ENCODE peak calls at places on chromosomes 6 and 20, in seven cellular contexts. K is lung, Q is body of pancreas, Y is psoas muscle, C is H1, Z is mucosa of descending colon, T is tibial artery. U is an unnamed sample.

GRCh38 chr6:88358846-88359245 is 192.7 kb upstream of the CNR1 start:
- DNase-seq in K (no peak), Q (no peak), Y (no peak), C (no peak), Z (no peak), T (no peak), U (peak; percentile 29)

GRCh38 chr6:80094017-80094416 is 12.5 kb upstream of the BCKDHB start:
- DNase-seq in K (no peak), Q (no peak), Y (no peak), C (no peak), Z (peak; percentile 11), T (no peak), U (peak; percentile 37)

GRCh38 chr20:46708172-46708860 is 1.1 kb upstream of the SLC2A10 start:
- DNase-seq in K (no peak), Q (peak; percentile 84), Y (no peak), C (no peak), Z (peak; percentile 75), T (no peak), U (no peak)

GRCh38 chr6:11304946-11305345 is 72.5 kb upstream of the NEDD9 start:
- DNase-seq in K (no peak), Q (no peak), Y (no peak), C (no peak), Z (no peak), T (no peak), U (no peak)

GRCh38 chr6:106089981-106090380 is 3.8 kb downstream of the PRDM1 start:
- DNase-seq in K (no peak), Q (no peak), Y (no peak), C (no peak), Z (no peak), T (no peak), U (peak; percentile 42)

GRCh38 chr6:168838000-168838399 is 397.0 kb downstream of the SMOC2 start:
- DNase-seq in K (no peak), Q (no peak), Y (no peak), C (no peak), Z (no peak), T (no peak), U (no peak)

GRCh38 chr6:96716221-96716620 is 121.1 kb downstream of the GPR63 start:
- DNase-seq in K (no peak), Q (no peak), Y (no peak), C (no peak), Z (no peak), T (no peak), U (no peak)

GRCh38 chr6:118333772-118334171 is 214.3 kb upstream of the PLN start:
- DNase-seq in K (no peak), Q (no peak), Y (no peak), C (no peak), Z (no peak), T (no peak), U (no peak)

GRCh38 chr20:36717657-36718056 is 28.2 kb downstream of the NDRG3 start:
- DNase-seq in K (no peak), Q (peak; percentile 5), Y (no peak), C (no peak), Z (peak; percentile 21), T (no peak), U (peak; percentile 8)

GRCh38 chr6:89574860-89575561 is 63.5 kb downstream of the LYRM2 start:
- DNase-seq in K (no peak), Q (no peak), Y (no peak), C (no peak), Z (no peak), T (no peak), U (no peak)

GRCh38 chr20:12201289-12201991 is 283.7 kb downstream of the BTBD3 start:
- DNase-seq in K (no peak), Q (no peak), Y (no peak), C (no peak), Z (no peak), T (no peak), U (peak; percentile 72)

GRCh38 chr20:6756961-6757595 is 10.4 kb upstream of the BMP2 start:
- DNase-seq in K (no peak), Q (peak; percentile 53), Y (no peak), C (no peak), Z (no peak), T (no peak), U (no peak)

GRCh38 chr6:161694995-161695394 is 421.1 kb upstream of the AGPAT4 start:
- DNase-seq in K (no peak), Q (peak; percentile 35), Y (no peak), C (no peak), Z (peak; percentile 7), T (no peak), U (peak; percentile 15)

GRCh38 chr20:33561981-33562601 is 72.2 kb downstream of the CBFA2T2 start:
- DNase-seq in K (peak; percentile 82), Q (peak; percentile 92), Y (peak; percentile 67), C (no peak), Z (peak; percentile 94), T (peak; percentile 61), U (peak; percentile 89)

GRCh38 chr6:166308769-166309589 is 787 bp upstream of the PRR18 start:
- DNase-seq in K (no peak), Q (peak; percentile 28), Y (no peak), C (no peak), Z (no peak), T (no peak), U (no peak)

GRCh38 chr20:58800134-58800650 is 50.5 kb downstream of the GNAS-AS1 start:
- DNase-seq in K (no peak), Q (no peak), Y (no peak), C (no peak), Z (no peak), T (no peak), U (no peak)

GRCh38 chr20:35702051-35702823 is 3.0 kb downstream of the ROMO1 start:
- DNase-seq in K (peak; percentile 22), Q (no peak), Y (no peak), C (no peak), Z (no peak), T (no peak), U (no peak)

GRCh38 chr6:142842423-142843261 is 102.3 kb downstream of the HIVEP2 start:
- DNase-seq in K (no peak), Q (no peak), Y (no peak), C (no peak), Z (no peak), T (no peak), U (peak; percentile 38)

GRCh38 chr6:38612386-38612965 is 27.3 kb downstream of the BTBD9 start:
- DNase-seq in K (no peak), Q (no peak), Y (no peak), C (no peak), Z (no peak), T (no peak), U (peak; percentile 72)

GRCh38 chr6:152229330-152229729 is 407.8 kb downstream of the SYNE1 start:
- DNase-seq in K (no peak), Q (no peak), Y (no peak), C (no peak), Z (no peak), T (no peak), U (no peak)

GRCh38 chr6:56962451-56962850 is 7.5 kb downstream of the BEND6 start:
- DNase-seq in K (no peak), Q (no peak), Y (no peak), C (no peak), Z (no peak), T (no peak), U (no peak)

GRCh38 chr6:41638002-41638800 is at the start of gene MDFI:
- DNase-seq in K (no peak), Q (no peak), Y (no peak), C (peak; percentile 46), Z (no peak), T (no peak), U (peak; percentile 73)

GRCh38 chr6:24859608-24860007 is 60.9 kb upstream of the ARMH2 start:
- DNase-seq in K (no peak), Q (no peak), Y (no peak), C (no peak), Z (no peak), T (no peak), U (no peak)

GRCh38 chr20:57874141-57874540 is 164.3 kb upstream of the PMEPA1 start:
- DNase-seq in K (peak; percentile 15), Q (no peak), Y (no peak), C (no peak), Z (no peak), T (no peak), U (no peak)

GRCh38 chr6:28802417-28803336 is 121.1 kb downstream of the TRIM27 start:
- DNase-seq in K (no peak), Q (no peak), Y (no peak), C (peak; percentile 50), Z (no peak), T (no peak), U (peak; percentile 47)

GRCh38 chr6:151690768-151691562 is 116.5 kb upstream of the ESR1 start:
- DNase-seq in K (no peak), Q (peak; percentile 25), Y (no peak), C (no peak), Z (peak; percentile 40), T (no peak), U (peak; percentile 30)

DNA sequence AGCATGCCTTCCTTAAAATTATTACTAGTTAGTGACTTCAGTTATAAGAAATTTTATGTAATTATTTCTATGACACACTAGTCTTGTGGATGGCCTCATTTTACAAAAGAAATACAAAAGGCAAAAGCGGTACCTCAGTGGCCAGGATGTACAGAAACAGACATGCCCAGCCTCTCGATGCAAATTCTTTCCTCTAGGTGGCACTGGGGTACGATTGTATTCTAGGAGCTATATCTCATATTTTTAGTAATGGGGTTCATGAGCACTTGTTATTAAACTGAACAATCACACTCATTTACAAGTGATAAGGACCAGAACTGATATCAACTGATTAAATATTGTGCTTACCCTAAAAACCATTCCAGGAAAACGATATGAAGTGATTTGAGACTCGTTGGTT is 59.8 kb downstream of the SOD2 start:
- DNase-seq in K (no peak), Q (no peak), Y (no peak), C (no peak), Z (no peak), T (no peak), U (peak; percentile 2)
- TF ChIP-seq CTCF in K (no peak), Q (no peak), Y (peak; percentile 8), C (peak; percentile 43), Z (no peak), T (no peak), U (peak; percentile 57)

GRCh38 chr6:26362836-26363220 is 2.2 kb upstream of the BTN3A2 start:
- DNase-seq in K (no peak), Q (no peak), Y (no peak), C (no peak), Z (no peak), T (no peak), U (no peak)
- H3K4me1 ChIP-seq in K (peaks cover 3% of the 10 kb centered on the region), Q (peaks cover 8% of the 10 kb centered on the region), Y (peaks cover 15% of the 10 kb centered on the region), C (no peaks in the 10 kb centered on the region), Z (peaks cover 4% of the 10 kb centered on the region), T (no peaks in the 10 kb centered on the region), U (no peaks in the 10 kb centered on the region)

GRCh38 chr20:63029358-63030121 is 22.8 kb upstream of the BHLHE23 start:
- DNase-seq in K (no peak), Q (no peak), Y (peak; percentile 52), C (no peak), Z (no peak), T (no peak), U (no peak)
- TF ChIP-seq CTCF in K (no peak), Q (no peak), Y (no peak), C (no peak), Z (no peak), T (no peak), U (no peak)

DNA sequence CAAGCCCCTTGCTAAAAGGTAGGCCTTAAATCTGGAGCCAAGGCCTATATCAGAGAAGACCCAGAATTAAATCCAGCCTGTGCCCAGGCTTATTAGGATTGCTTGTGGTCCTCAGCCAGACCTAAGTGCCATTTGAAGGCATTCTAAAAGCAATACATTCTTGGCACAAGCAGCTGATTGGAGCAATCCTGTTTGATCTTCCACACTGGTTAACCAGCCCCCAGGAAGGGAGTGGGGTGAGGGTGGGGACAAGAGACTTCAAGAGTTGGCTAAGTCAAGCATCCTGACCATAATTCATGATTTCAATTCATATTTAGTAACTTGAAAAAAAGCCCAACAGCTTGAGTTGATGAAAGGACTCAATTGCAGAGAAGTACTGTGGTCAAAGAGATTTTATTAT is 128.9 kb downstream of the KIF13A start:
- DNase-seq in K (peak; percentile 51), Q (no peak), Y (no peak), C (no peak), Z (no peak), T (no peak), U (no peak)
- H3K4me1 ChIP-seq in K (peaks cover 2% of the 10 kb centered on the region), Q (no peaks in the 10 kb centered on the region), Y (peaks cover 3% of the 10 kb centered on the region), C (no peaks in the 10 kb centered on the region), Z (no peaks in the 10 kb centered on the region), T (no peaks in the 10 kb centered on the region), U (peaks cover 4% of the 10 kb centered on the region)

U was measured in cardiac muscle cell.